ENCODE peak calls at places on chromosomes 13 and 19, in four cellular contexts. J is IMR-90, S is H9, E is H1. A is an unnamed sample.
A peak's percentile ranks its signal among the peaks of the same experiment; 100 is the strongest.

GRCh38 chr13:24683833-24684599 is 3.8 kb downstream of the ATP12A start:
- DNase-seq in J (peak; percentile 23), S (peak; percentile 86), E (peak; percentile 88), A (peak; percentile 90)

GRCh38 chr13:106306748-106307277 is 228.6 kb downstream of the EFNB2 start:
- DNase-seq in J (no peak), E (no peak), S (no peak), A (no peak)

GRCh38 chr19:40450664-40451063 is 6.5 kb upstream of the SERTAD3 start:
- DNase-seq in E (no peak), S (no peak), J (no peak), A (no peak)

GRCh38 chr19:27876489-27876888 is 1336.5 kb downstream of the UQCRFS1 start:
- DNase-seq in S (no peak), J (no peak), E (no peak), A (no peak)

GRCh38 chr13:113533441-113533840 is 42.9 kb upstream of the DCUN1D2 start:
- DNase-seq in E (no peak), S (no peak), J (peak; percentile 65), A (peak; percentile 42)

GRCh38 chr13:44394649-44395048 is 21.0 kb downstream of the SERP2 start:
- DNase-seq in E (no peak), S (no peak), J (no peak), A (peak; percentile 84)

GRCh38 chr13:24168980-24169379 is 8.5 kb downstream of the SPATA13 start:
- DNase-seq in E (no peak), J (no peak), S (no peak), A (peak; percentile 32)

GRCh38 chr19:36488816-36489138 is 584 bp downstream of the ZNF566 start:
- DNase-seq in S (no peak), J (no peak), E (no peak), A (no peak)

GRCh38 chr19:51331193-51331592 is 10.7 kb downstream of the VSIG10L start:
- DNase-seq in J (no peak), S (no peak), E (no peak), A (no peak)

GRCh38 chr19:52601025-52601973 is 31.2 kb downstream of the ZNF701 start:
- DNase-seq in S (peak; percentile 94), J (peak; percentile 87), E (peak; percentile 97), A (peak; percentile 95)

GRCh38 chr19:41626877-41627276 is at the start of gene CEACAM4:
- DNase-seq in J (no peak), E (no peak), S (peak; percentile 13), A (no peak)

GRCh38 chr19:16303755-16304154 is 20.9 kb upstream of the KLF2 start:
- DNase-seq in S (no peak), E (no peak), J (no peak), A (no peak)

GRCh38 chr19:46546194-46546896 is 50.7 kb upstream of the PNMA8B start:
- DNase-seq in E (peak; percentile 59), J (peak; percentile 14), S (peak; percentile 78), A (peak; percentile 78)

GRCh38 chr13:21637296-21637695 is 33.3 kb upstream of the MICU2 start:
- DNase-seq in J (peak; percentile 43), E (no peak), S (no peak), A (no peak)

GRCh38 chr19:36215276-36216171 is 618 bp downstream of the ZNF146 start:
- DNase-seq in E (no peak), S (no peak), J (peak; percentile 62), A (peak; percentile 23)

GRCh38 chr19:46394398-46394797 is 19.0 kb downstream of the CCDC8 start:
- DNase-seq in E (no peak), J (no peak), S (no peak), A (peak; percentile 44)

GRCh38 chr19:4952945-4953344 is 16.0 kb upstream of the KDM4B start:
- DNase-seq in E (no peak), J (no peak), S (no peak), A (no peak)

GRCh38 chr13:87570669-87571068 is 100.5 kb upstream of the SLITRK5 start:
- DNase-seq in S (no peak), J (no peak), E (no peak), A (peak; percentile 10)

GRCh38 chr19:42111384-42111783 is 20.9 kb downstream of the POU2F2 start:
- DNase-seq in E (no peak), S (no peak), J (peak; percentile 75), A (no peak)

GRCh38 chr19:18833141-18833476 is 1.4 kb downstream of the UPF1 start:
- DNase-seq in E (no peak), S (no peak), J (no peak), A (no peak)

GRCh38 chr13:38341149-38341692 is 8.4 kb upstream of the UFM1 start:
- DNase-seq in J (no peak), E (no peak), S (no peak), A (no peak)

GRCh38 chr19:2755448-2755705 is 15.6 kb upstream of the SLC39A3 start:
- DNase-seq in J (no peak), E (no peak), S (no peak), A (no peak)

GRCh38 chr19:2755811-2756210 is 16.0 kb upstream of the SLC39A3 start:
- DNase-seq in S (no peak), E (no peak), J (no peak), A (no peak)

GRCh38 chr19:2756477-2756876 is 16.7 kb upstream of the SLC39A3 start:
- DNase-seq in J (no peak), E (no peak), S (no peak), A (no peak)

GRCh38 chr19:2756921-2757881 is 17.4 kb upstream of the SLC39A3 start:
- DNase-seq in J (no peak), S (no peak), E (no peak), A (no peak)

GRCh38 chr19:2754659-2755447 is 15.0 kb upstream of the SLC39A3 start:
- DNase-seq in S (no peak), E (no peak), J (no peak), A (no peak)
- H4K8ac ChIP-seq in S (no peak overlapping the region), E (no peak overlapping the region), J (no peak overlapping the region), A (no peak overlapping the region)

GRCh38 chr13:74168263-74168675 is 34.1 kb upstream of the KLF12 start:
- DNase-seq in J (no peak), S (no peak), E (no peak), A (no peak)
- H3K56ac ChIP-seq in J (no peak overlapping the region), S (no peak overlapping the region), E (no peak overlapping the region), A (no peak overlapping the region)

GRCh38 chr19:43901395-43902390 is 33.4 kb downstream of the ZNF45 start:
- DNase-seq in J (peak; percentile 88), E (peak; percentile 88), S (peak; percentile 88), A (peak; percentile 94)
- H2AK5ac ChIP-seq in J (peak overlapping the region; percentile 59), E (no peak overlapping the region), S (no peak overlapping the region), A (no peak overlapping the region)

DNA sequence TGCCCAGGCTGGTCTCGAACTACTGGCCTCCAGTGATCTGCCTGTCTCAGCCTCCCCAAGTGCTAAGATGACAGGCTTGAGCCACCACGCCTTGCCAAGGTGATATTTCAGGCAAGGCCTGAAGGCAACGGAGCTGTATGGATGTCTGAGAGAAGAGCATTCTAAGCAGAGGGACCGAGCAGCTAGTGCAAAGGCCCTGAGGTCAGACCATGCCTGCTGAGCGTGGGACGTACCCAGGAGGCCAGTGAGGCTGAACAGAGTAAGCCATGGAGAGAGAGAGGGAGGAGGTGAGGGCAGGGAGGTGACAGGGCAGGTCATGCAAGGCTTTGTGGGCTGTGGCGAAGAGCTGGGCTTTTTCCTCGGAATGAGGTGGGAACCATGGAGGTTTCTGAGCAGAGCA is 3.4 kb upstream of the SLC44A2 start:
- DNase-seq in J (no peak), E (no peak), S (no peak), A (no peak)
- H4K8ac ChIP-seq in J (no peak overlapping the region), E (no peak overlapping the region), S (no peak overlapping the region), A (no peak overlapping the region)

DNA sequence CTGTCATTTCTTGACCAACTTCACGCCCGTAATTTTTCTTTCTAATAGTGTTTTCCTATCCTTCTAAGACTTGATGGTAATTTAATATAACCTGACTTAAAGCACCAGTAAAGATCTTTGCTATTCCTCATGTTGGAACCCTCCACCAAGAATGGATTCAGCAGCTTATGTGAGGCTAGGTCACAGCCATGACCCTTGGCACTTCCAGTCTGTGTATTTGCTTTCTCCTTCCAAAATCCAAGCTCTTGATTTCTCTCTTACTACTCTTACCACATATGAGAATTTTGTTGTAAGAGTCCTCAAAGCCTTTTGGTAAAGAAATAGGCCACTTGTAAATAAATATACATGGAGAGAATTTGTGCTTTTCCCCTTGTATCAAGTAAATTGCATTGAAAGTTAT is 61.4 kb downstream of the DHRS12 start:
- DNase-seq in S (no peak), E (no peak), J (no peak), A (no peak)
- H3K56ac ChIP-seq in S (no peak overlapping the region), E (no peak overlapping the region), J (no peak overlapping the region), A (no peak overlapping the region)

DNA sequence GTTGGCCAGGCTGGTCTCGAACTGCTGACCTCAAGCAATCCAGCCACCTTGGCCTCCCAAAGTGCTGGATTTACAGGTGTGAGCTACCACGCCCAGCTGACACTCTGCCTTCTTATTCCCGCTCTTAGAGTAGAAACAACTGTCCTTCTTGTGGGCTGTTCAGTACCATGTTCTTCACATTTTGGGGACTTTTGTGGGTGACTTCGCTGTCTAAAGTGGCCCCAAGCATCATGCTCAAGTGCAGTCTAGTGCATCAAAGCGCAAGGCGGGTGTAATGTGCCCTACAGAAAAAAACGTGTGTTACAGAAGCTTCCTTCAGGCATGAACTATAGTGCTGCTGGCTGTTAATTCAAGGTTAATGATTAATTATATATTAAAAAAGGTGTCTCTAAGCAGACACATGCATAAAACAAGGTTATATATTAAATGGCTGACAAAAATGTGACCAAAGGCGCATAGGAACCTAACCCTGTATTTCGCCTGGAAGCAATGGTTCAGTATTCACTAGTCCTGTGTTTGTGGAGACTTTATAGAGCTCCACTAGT is 38.3 kb downstream of the ABCC4 start:
- DNase-seq in E (no peak), S (no peak), J (no peak), A (no peak)
- H2AK5ac ChIP-seq in E (no peak overlapping the region), S (no peak overlapping the region), J (peak overlapping the region; percentile 18), A (no peak overlapping the region)

GRCh38 chr19:1950640-1951039 is 9.7 kb downstream of the CSNK1G2 start:
- DNase-seq in J (no peak), E (no peak), S (no peak), A (no peak)
- H4K8ac ChIP-seq in J (no peak overlapping the region), E (no peak overlapping the region), S (no peak overlapping the region), A (no peak overlapping the region)

GRCh38 chr13:71703145-71703544 is 163.9 kb downstream of the DACH1 start:
- DNase-seq in E (no peak), J (no peak), S (no peak), A (no peak)
- H3K56ac ChIP-seq in E (no peak overlapping the region), J (no peak overlapping the region), S (no peak overlapping the region), A (no peak overlapping the region)

DNA sequence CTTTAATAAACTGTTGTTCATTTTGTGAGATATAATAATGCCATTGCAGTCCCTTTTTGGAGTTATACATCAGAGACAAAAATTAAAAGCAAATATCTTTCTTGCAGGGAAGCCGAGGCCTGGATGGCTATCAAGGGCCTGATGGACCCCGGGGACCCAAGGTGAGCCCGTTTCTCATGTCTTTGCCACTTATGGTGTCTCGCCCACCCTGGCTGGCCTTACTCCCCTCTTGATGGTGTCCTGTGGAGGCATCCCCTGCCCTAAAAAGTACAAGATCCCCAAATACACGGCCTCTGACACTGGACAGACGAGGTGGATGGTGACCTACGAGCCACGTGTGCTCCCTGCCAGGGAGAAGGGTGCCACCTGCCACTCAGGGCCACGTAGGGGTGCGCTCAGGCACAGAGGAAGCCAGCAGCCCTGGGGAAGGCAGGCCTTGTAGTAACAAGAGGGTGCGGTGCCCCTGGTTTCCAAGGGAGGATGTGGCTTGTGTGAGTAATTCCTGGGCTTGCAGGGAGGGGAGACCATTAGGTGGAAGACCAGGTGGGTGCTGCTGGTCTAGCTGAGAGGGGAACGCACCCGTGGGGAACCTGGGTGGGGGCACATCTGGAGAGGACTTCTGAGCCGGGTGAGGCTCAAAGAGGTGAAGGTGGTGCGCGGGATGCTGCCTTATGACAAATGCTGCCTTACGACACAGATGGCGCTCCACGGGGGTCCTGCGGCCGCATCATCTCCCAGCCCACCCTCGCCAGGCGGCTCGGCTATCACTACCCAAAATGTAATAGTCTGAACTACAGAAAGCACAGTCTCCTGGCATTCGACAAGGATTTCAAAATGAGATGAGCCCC is 115.6 kb downstream of the RAB20 start:
- DNase-seq in E (no peak), J (peak; percentile 31), S (no peak), A (no peak)
- H2AK5ac ChIP-seq in E (no peak overlapping the region), J (peak overlapping the region; percentile 49), S (no peak overlapping the region), A (no peak overlapping the region)

A was measured in mesendoderm.